ENCODE peak calls at places on chromosomes 1 and 21, in seven cellular contexts. R, C, T, S, A, Z and B are unnamed samples.

GRCh38 chr1:56157477-56157876 is 421.9 kb downstream of the PLPP3 start:
- DNase-seq in R (no peak), C (peak; percentile 18), T (no peak), S (no peak), A (no peak), Z (no peak), B (no peak)

GRCh38 chr1:175757381-175758015 is 14.1 kb upstream of the TNR start:
- DNase-seq in R (peak; percentile 80), C (no peak), T (no peak), S (no peak), A (no peak), Z (peak; percentile 38), B (peak; percentile 64)

GRCh38 chr1:32885691-32886011 is 640 bp upstream of the HPCA start:
- DNase-seq in R (no peak), C (no peak), T (peak; percentile 58), S (no peak), A (no peak), Z (no peak), B (no peak)

GRCh38 chr1:19062258-19063029 is 106.0 kb upstream of the IFFO2 start:
- DNase-seq in R (no peak), C (no peak), T (peak; percentile 83), S (no peak), A (no peak), Z (no peak), B (peak; percentile 37)

GRCh38 chr1:201223852-201224670 is 33.4 kb downstream of the IGFN1 start:
- DNase-seq in R (no peak), C (no peak), T (peak; percentile 57), S (no peak), A (no peak), Z (no peak), B (no peak)

GRCh38 chr1:30875197-30875596 is 33.4 kb downstream of the SDC3 start:
- DNase-seq in R (no peak), C (no peak), T (peak; percentile 76), S (no peak), A (no peak), Z (no peak), B (no peak)

GRCh38 chr1:178498896-178499675 is 2.3 kb upstream of the CLEC20A start:
- DNase-seq in R (no peak), C (no peak), T (peak; percentile 65), S (no peak), A (no peak), Z (no peak), B (no peak)

GRCh38 chr1:8155528-8156186 is 129.5 kb upstream of the ERRFI1 start:
- DNase-seq in R (peak; percentile 32), C (no peak), T (peak; percentile 59), S (peak; percentile 50), A (no peak), Z (no peak), B (peak; percentile 90)

GRCh38 chr21:16821588-16821987 is 691.3 kb upstream of the CXADR start:
- DNase-seq in R (no peak), C (peak; percentile 40), T (peak; percentile 13), S (no peak), A (no peak), Z (no peak), B (no peak)

GRCh38 chr1:16132325-16132785 is 23.5 kb downstream of the EPHA2 start:
- DNase-seq in R (no peak), C (no peak), T (peak; percentile 53), S (no peak), A (no peak), Z (no peak), B (no peak)

GRCh38 chr1:19479351-19480120 is 5.8 kb downstream of the CAPZB start:
- DNase-seq in R (no peak), C (no peak), T (no peak), S (no peak), A (no peak), Z (no peak), B (no peak)

GRCh38 chr1:18926315-18927081 is 24.1 kb upstream of the ALDH4A1 start:
- DNase-seq in R (no peak), C (no peak), T (peak; percentile 99), S (peak; percentile 90), A (peak; percentile 94), Z (peak; percentile 85), B (peak; percentile 87)

GRCh38 chr1:30712583-30712982 is 10.8 kb downstream of the MATN1 start:
- DNase-seq in R (no peak), C (no peak), T (peak; percentile 9), S (no peak), A (no peak), Z (no peak), B (no peak)

GRCh38 chr1:183783896-183784637 is 20.9 kb upstream of the RGL1 start:
- DNase-seq in R (no peak), C (peak; percentile 96), T (peak; percentile 67), S (peak; percentile 96), A (peak; percentile 30), Z (no peak), B (peak; percentile 79)

GRCh38 chr1:2983706-2984398 is 37.4 kb upstream of the ACTRT2 start:
- DNase-seq in R (no peak), C (no peak), T (peak; percentile 47), S (no peak), A (no peak), Z (no peak), B (no peak)

GRCh38 chr1:5763971-5764370 is 228.3 kb downstream of the NPHP4 start:
- DNase-seq in R (no peak), C (no peak), T (no peak), S (no peak), A (no peak), Z (no peak), B (no peak)

GRCh38 chr1:39946216-39946615 is 8.7 kb upstream of the MFSD2A start:
- DNase-seq in R (no peak), C (no peak), T (no peak), S (no peak), A (no peak), Z (no peak), B (no peak)

DNA sequence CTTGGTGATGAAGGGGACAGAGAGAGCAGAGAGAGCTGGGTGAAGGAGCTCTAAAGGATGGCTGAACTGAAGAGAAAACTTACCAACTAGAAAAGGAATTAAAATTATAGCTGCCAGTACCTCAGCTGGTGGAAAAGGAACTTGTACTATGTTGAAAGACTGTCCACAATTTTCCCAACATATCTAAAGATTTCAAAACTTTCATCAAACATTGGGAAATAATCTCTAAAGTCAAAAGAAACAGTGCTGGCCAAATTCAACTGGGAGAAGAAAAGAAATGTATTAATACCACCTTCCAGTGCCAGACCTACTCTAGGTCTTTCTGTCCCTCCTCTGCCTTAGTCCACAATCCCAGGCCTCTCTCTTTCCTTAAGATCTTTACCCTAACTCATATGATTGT is 6.1 kb downstream of the SMG5 start:
- DNase-seq in R (no peak), C (no peak), T (no peak), S (peak; percentile 45), A (no peak), Z (no peak), B (no peak)
- TF ChIP-seq CTCF in R (no peak), C (no peak), T (no peak), S (no peak), A (no peak), Z (no peak), B (no peak)

GRCh38 chr1:236545621-236546169 is 21.9 kb downstream of the LGALS8 start:
- DNase-seq in R (no peak), C (no peak), T (peak; percentile 4), S (no peak), A (no peak), Z (peak; percentile 36), B (no peak)

GRCh38 chr1:236540813-236541465 is 17.2 kb downstream of the LGALS8 start:
- DNase-seq in R (no peak), C (no peak), T (no peak), S (no peak), A (no peak), Z (no peak), B (peak; percentile 73)

GRCh38 chr1:236541710-236542109 is 17.9 kb downstream of the LGALS8 start:
- DNase-seq in R (no peak), C (no peak), T (peak; percentile 17), S (no peak), A (no peak), Z (no peak), B (no peak)

GRCh38 chr1:236543065-236543669 is 19.4 kb downstream of the LGALS8 start:
- DNase-seq in R (peak; percentile 32), C (no peak), T (no peak), S (no peak), A (no peak), Z (no peak), B (no peak)
- TF ChIP-seq CTCF in R (peak; percentile 32), C (peak; percentile 17), T (peak; percentile 19), S (peak; percentile 11), A (peak; percentile 43), Z (no peak), B (peak; percentile 33)

DNA sequence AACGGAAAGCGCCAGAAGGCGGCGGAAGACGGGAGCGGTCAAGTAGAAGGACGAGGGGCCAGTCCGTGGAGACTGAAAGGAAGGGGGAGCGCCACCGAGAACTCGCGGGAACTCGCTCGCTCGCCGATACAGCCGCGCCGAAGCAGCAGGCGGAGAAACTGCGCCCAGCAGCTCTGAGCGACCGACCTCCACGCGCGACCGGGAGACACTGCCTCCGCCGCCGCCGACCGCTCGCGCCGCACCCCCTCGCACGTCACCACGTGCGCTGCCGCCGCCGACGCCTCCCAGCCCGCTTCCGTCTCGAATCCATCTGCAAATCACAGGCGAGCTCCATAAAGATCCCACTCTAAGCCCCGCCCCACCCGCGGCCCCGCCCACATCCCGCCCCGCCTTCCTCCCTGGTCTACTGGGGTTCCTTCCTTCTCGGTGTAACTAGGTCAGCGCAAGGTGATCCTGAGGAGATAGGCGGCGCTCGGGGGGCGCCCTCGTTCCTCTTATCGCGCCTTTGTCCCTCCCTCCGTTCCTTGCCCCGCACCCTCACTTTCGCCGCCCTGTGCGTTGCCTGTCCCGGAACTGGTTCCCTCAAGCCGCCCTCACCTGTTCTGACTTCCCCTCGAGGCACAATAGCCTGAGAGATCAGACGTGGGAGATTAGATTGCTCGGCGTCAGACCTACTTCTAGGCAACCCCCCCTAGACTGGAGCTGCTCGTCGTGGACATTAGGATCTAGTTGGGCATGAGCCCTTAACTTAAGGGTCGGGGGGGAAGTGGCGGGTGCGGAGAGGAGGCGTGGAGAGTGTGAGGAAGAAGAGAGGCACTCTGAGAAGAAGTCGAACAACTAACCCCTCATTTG is at the start of gene IVNS1ABP:
- DNase-seq in R (peak; percentile 94), C (peak; percentile 76), T (peak; percentile 98), S (peak; percentile 87), A (peak; percentile 89), Z (peak; percentile 91), B (peak; percentile 98)
- TF ChIP-seq CTCF in R (no peak), C (peak; percentile 8), T (no peak), S (peak; percentile 20), A (peak; percentile 41), Z (peak; percentile 39), B (no peak)

GRCh38 chr1:67850611-67851075 is 17.4 kb upstream of the GNG12 start:
- DNase-seq in R (no peak), C (peak; percentile 67), T (peak; percentile 44), S (peak; percentile 89), A (peak; percentile 84), Z (no peak), B (peak; percentile 97)

GRCh38 chr1:67847466-67847865 is 14.2 kb upstream of the GNG12 start:
- DNase-seq in R (no peak), C (no peak), T (no peak), S (peak; percentile 34), A (no peak), Z (no peak), B (no peak)

GRCh38 chr1:67853704-67854103 is 20.4 kb upstream of the GNG12 start:
- DNase-seq in R (peak; percentile 95), C (peak; percentile 74), T (peak; percentile 82), S (peak; percentile 85), A (peak; percentile 66), Z (no peak), B (peak; percentile 71)

GRCh38 chr1:67851800-67852199 is 18.5 kb upstream of the GNG12 start:
- DNase-seq in R (no peak), C (no peak), T (no peak), S (no peak), A (no peak), Z (no peak), B (no peak)

GRCh38 chr1:67850151-67850551 is 16.9 kb upstream of the GNG12 start:
- DNase-seq in R (no peak), C (peak; percentile 49), T (no peak), S (peak; percentile 71), A (peak; percentile 33), Z (no peak), B (peak; percentile 49)
- TF ChIP-seq CTCF in R (peak; percentile 15), C (peak; percentile 48), T (peak; percentile 64), S (peak; percentile 45), A (peak; percentile 93), Z (peak; percentile 55), B (peak; percentile 49)